ENCODE peak calls at places on chromosomes 6 and 20, in ten cellular contexts. U, F, V, H, I, J, K, N, D and T are unnamed samples.

GRCh38 chr6:38671885-38672467 is 31.0 kb downstream of the GLO1 start:
- DNase-seq in U (peak), F (no peak), V (peak), H (no peak), I (peak), J (peak), K (peak), N (peak), D (peak), T (no peak)

GRCh38 chr20:63692436-63693078 is 3.9 kb upstream of the TNFRSF6B start:
- DNase-seq in U (no peak), F (no peak), V (no peak), H (peak), I (no peak), J (no peak), K (no peak), N (no peak), D (peak), T (no peak)

GRCh38 chr6:29708432-29709177 is 14.6 kb upstream of the HLA-F start:
- DNase-seq in U (no peak), F (peak), V (no peak), H (no peak), I (no peak), J (no peak), K (no peak), N (no peak), D (no peak), T (no peak)

GRCh38 chr6:166786704-166787293 is 159.7 kb upstream of the RPS6KA2 start:
- DNase-seq in U (peak), F (no peak), V (peak), H (no peak), I (no peak), J (peak), K (peak), N (peak), D (peak), T (no peak)

GRCh38 chr20:63767456-63767855 is 27.9 kb downstream of the SLC2A4RG start:
- DNase-seq in U (no peak), F (no peak), V (no peak), H (no peak), I (no peak), J (no peak), K (no peak), N (no peak), D (no peak), T (no peak)

GRCh38 chr20:51492167-51493092 is 50.1 kb downstream of the NFATC2 start:
- DNase-seq in U (no peak), F (peak), V (peak), H (peak), I (no peak), J (no peak), K (no peak), N (no peak), D (no peak), T (peak)

GRCh38 chr6:1620504-1621327 is 11.0 kb downstream of the FOXC1 start:
- DNase-seq in U (no peak), F (no peak), V (no peak), H (no peak), I (no peak), J (no peak), K (no peak), N (no peak), D (no peak), T (no peak)

GRCh38 chr6:36660771-36661471 is 17.6 kb upstream of the CDKN1A start:
- DNase-seq in U (no peak), F (peak), V (no peak), H (peak), I (peak), J (peak), K (no peak), N (no peak), D (no peak), T (no peak)

GRCh38 chr20:2290486-2290885 is 5.3 kb upstream of the TGM3 start:
- DNase-seq in U (no peak), F (no peak), V (no peak), H (no peak), I (no peak), J (no peak), K (no peak), N (no peak), D (no peak), T (no peak)

GRCh38 chr6:133814797-133815196 is 74.1 kb upstream of the TCF21 start:
- DNase-seq in U (peak), F (no peak), V (peak), H (no peak), I (no peak), J (peak), K (no peak), N (peak), D (peak), T (no peak)

GRCh38 chr20:36549942-36550796 is 8.8 kb downstream of the MYL9 start:
- DNase-seq in U (no peak), F (no peak), V (no peak), H (peak), I (no peak), J (no peak), K (no peak), N (no peak), D (no peak), T (no peak)

GRCh38 chr6:16420715-16421461 is 182.5 kb downstream of the GMPR start:
- DNase-seq in U (peak), F (no peak), V (peak), H (no peak), I (no peak), J (peak), K (peak), N (no peak), D (peak), T (no peak)

GRCh38 chr20:15584507-15584906 is 988.7 kb downstream of the KIF16B start:
- DNase-seq in U (no peak), F (no peak), V (no peak), H (no peak), I (no peak), J (no peak), K (no peak), N (no peak), D (no peak), T (no peak)

GRCh38 chr6:150221152-150221551 is 78.3 kb downstream of the PPP1R14C start:
- DNase-seq in U (no peak), F (no peak), V (no peak), H (no peak), I (no peak), J (no peak), K (no peak), N (no peak), D (no peak), T (no peak)

GRCh38 chr20:57393321-57394086 is 2.3 kb downstream of the RBM38 start:
- DNase-seq in U (no peak), F (no peak), V (no peak), H (peak), I (no peak), J (no peak), K (no peak), N (no peak), D (no peak), T (no peak)

GRCh38 chr20:48722737-48723191 is 105.0 kb downstream of the PREX1 start:
- DNase-seq in U (no peak), F (peak), V (peak), H (no peak), I (no peak), J (no peak), K (no peak), N (no peak), D (peak), T (peak)

GRCh38 chr6:149334201-149334600 is 16.7 kb downstream of the TAB2 start:
- DNase-seq in U (no peak), F (no peak), V (peak), H (no peak), I (no peak), J (peak), K (no peak), N (peak), D (peak), T (no peak)

GRCh38 chr6:33785766-33786165 is 3.2 kb downstream of the LEMD2 start:
- DNase-seq in U (no peak), F (no peak), V (peak), H (no peak), I (no peak), J (peak), K (no peak), N (peak), D (peak), T (no peak)

GRCh38 chr6:33786736-33787135 is 2.2 kb downstream of the LEMD2 start:
- DNase-seq in U (no peak), F (no peak), V (no peak), H (no peak), I (no peak), J (no peak), K (no peak), N (no peak), D (no peak), T (no peak)

GRCh38 chr6:33782561-33782960 is 6.4 kb downstream of the LEMD2 start:
- DNase-seq in U (no peak), F (no peak), V (no peak), H (no peak), I (no peak), J (no peak), K (no peak), N (no peak), D (no peak), T (no peak)

GRCh38 chr6:33783781-33784520 is 5.0 kb downstream of the LEMD2 start:
- DNase-seq in U (no peak), F (no peak), V (no peak), H (no peak), I (no peak), J (no peak), K (no peak), N (peak), D (no peak), T (no peak)

DNA sequence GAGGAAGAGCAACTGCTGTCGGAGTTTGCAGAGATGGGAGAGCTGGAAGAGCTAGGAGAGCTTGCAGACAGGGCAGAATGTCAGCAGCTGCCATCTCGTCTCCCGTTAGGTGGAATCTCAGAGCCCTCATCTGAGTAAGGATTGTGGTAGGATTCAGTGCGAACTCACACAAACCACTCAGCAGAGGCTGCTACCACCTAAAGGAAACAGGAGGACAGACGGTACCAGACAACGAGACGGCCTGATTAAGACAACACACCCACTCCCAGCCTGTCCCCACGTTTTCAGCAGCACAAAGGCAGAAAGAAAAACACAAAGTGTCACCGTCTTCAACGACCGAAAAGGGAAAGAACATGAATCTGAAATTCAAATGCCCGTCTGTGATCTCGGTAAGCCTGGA is 4.1 kb downstream of the LEMD2 start:
- DNase-seq in U (no peak), F (no peak), V (no peak), H (no peak), I (no peak), J (no peak), K (no peak), N (no peak), D (no peak), T (no peak)
- TF ChIP-seq CTCF in U (no peak), F (no peak), V (no peak), H (no peak), I (no peak), J (no peak), K (no peak), N (no peak), D (no peak), T (no peak)

DNA sequence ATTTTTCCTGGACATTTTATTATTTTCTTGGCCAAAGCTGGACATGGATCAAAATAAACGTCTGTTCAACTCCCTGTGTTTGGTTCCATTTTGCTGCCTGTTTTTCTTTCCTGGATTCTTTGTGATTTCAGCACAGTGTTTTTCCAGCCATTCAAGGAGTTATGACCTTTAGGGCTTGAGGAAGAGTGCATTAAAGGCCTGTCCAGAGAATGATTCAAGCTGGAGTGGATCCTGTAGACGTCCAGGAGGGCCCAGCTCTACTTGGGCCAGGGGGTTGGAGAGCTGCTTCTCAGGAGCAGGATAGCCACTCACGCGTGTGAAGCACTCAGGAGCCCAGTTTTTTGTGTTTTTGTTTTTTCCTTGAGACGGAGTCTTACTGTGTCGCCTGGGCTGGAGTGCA is 56.5 kb upstream of the IER3 start:
- DNase-seq in U (no peak), F (no peak), V (peak), H (no peak), I (no peak), J (no peak), K (no peak), N (no peak), D (no peak), T (no peak)
- TF ChIP-seq CTCF in U (no peak), F (no peak), V (no peak), H (no peak), I (no peak), J (no peak), K (no peak), N (no peak), D (no peak), T (no peak)

GRCh38 chr6:44511126-44511525 is 123.6 kb downstream of the CDC5L start:
- DNase-seq in U (no peak), F (no peak), V (no peak), H (no peak), I (no peak), J (no peak), K (no peak), N (no peak), D (no peak), T (no peak)

GRCh38 chr6:44514085-44514484 is 126.6 kb downstream of the CDC5L start:
- DNase-seq in U (no peak), F (no peak), V (no peak), H (no peak), I (no peak), J (no peak), K (no peak), N (no peak), D (no peak), T (no peak)

GRCh38 chr6:44512868-44513641 is 125.5 kb downstream of the CDC5L start:
- DNase-seq in U (peak), F (no peak), V (peak), H (no peak), I (no peak), J (peak), K (no peak), N (peak), D (no peak), T (no peak)

DNA sequence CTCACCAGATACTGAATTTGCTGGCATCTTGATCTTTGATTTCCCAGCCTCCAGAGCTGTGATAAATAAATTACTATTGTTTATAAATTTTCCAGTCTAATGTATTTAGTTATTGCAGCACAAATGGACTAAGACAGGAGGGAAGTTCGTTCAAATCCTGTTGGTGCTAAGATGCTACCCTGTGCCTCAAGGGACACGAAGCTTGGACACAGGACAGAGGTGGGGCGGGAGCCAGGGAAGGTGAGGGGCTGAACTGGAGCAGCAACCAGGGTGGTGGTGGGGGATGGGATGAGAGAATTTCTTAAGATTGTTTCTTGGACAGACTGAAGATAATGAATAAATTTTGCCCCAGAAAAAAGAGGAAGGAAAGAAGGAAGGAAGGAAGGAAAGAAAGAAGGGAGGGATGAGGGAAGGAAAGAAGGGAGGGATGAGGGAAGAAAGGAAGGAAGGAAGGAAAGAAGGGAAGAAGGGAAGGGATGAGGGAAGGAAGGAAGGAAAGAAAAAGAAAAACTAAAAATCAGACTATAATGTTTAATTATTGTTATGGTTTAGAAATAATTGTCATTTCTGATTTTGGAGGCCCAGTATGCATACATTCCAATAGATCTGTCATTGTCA is 127.2 kb downstream of the CDC5L start:
- DNase-seq in U (no peak), F (no peak), V (no peak), H (no peak), I (no peak), J (no peak), K (no peak), N (no peak), D (no peak), T (no peak)
- TF ChIP-seq CTCF in U (no peak), F (no peak), V (no peak), H (no peak), I (no peak), J (no peak), K (no peak), N (no peak), D (no peak), T (no peak)

DNA sequence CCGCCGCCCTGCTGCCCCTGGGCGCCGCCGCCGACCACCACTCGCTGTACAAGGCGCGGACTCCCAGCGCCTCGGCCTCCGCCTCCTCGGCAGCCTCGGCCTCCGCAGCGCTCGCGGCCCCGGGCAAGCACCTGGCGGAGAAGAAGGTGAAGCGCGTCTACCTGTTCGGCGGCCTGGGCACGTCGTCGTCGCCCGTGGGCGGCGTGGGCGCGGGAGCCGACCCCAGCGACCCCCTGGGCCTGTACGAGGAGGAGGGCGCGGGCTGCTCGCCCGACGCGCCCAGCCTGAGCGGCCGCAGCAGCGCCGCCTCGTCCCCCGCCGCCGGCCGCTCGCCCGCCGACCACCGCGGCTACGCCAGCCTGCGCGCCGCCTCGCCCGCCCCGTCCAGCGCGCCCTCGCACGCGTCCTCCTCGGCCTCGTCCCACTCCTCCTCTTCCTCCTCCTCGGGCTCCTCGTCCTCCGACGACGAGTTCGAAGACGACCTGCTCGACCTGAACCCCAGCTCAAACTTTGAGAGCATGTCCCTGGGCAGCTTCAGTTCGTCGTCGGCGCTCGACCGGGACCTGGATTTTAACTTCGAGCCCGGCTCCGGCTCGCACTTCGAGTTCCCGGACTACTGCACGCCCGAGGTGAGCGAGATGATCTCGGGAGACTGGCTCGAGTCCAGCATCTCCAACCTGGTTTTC is 1.9 kb downstream of the SOX4 start:
- DNase-seq in U (peak), F (peak), V (peak), H (peak), I (peak), J (peak), K (no peak), N (peak), D (no peak), T (no peak)
- TF ChIP-seq CTCF in U (no peak), F (no peak), V (no peak), H (no peak), I (no peak), J (no peak), K (no peak), N (peak), D (no peak), T (no peak)

GRCh38 chr20:12241065-12241464 is 323.4 kb downstream of the BTBD3 start:
- DNase-seq in U (no peak), F (no peak), V (no peak), H (no peak), I (no peak), J (no peak), K (no peak), N (no peak), D (no peak), T (no peak)
- TF ChIP-seq CTCF in U (no peak), F (no peak), V (no peak), H (no peak), I (no peak), J (no peak), K (no peak), N (no peak), D (no peak), T (no peak)